ENCODE peak calls at places on chromosomes 4 and X, in four cellular contexts. F is sigmoid colon, D is neural progenitor cell, N is aorta. E is an unnamed sample. For H3K36me3, the result is how much of the 10 kb centered on the place peaks cover.

GRCh38 chr4:153154010-153154975 is 50.0 kb upstream of the TRIM2 start:
- DNase-seq in F (no peak), D (no peak), N (no peak), E (no peak)

GRCh38 chr4:79788884-79789283 is 284.1 kb downstream of the ANTXR2 start:
- DNase-seq in F (no peak), D (peak), N (no peak), E (no peak)

GRCh38 chr4:95381843-95382580 is 166.8 kb downstream of the UNC5C start:
- DNase-seq in F (no peak), D (no peak), N (no peak), E (no peak)

GRCh38 chr4:161926033-161926828 is 237.6 kb downstream of the FSTL5 start:
- DNase-seq in F (no peak), D (no peak), N (no peak), E (no peak)

GRCh38 chr4:70996014-70996353 is 2.5 kb downstream of the DCK start:
- DNase-seq in F (no peak), D (no peak), N (no peak), E (no peak)

GRCh38 chr4:186845137-186845842 is 121.6 kb upstream of the FAT1 start:
- DNase-seq in F (peak), D (no peak), N (peak), E (no peak)

GRCh38 chr4:113394730-113395530 is 345.5 kb downstream of the ANK2 start:
- DNase-seq in F (peak), D (peak), N (peak), E (peak)

GRCh38 chr4:179605196-179605595 is 2163.0 kb upstream of the AGA start:
- DNase-seq in F (no peak), D (no peak), N (no peak), E (no peak)

GRCh38 chr4:89486042-89486441 is 178.4 kb upstream of the GPRIN3 start:
- DNase-seq in F (no peak), D (no peak), N (no peak), E (no peak)

GRCh38 chrX:56786889-56787733 is 58.1 kb downstream of the NBDY start:
- DNase-seq in F (peak), D (no peak), N (no peak), E (no peak)

GRCh38 chr4:159283697-159284492 is 181.0 kb downstream of the RAPGEF2 start:
- DNase-seq in F (no peak), D (no peak), N (no peak), E (no peak)

GRCh38 chrX:101986571-101986970 is 54.7 kb upstream of the ZMAT1 start:
- DNase-seq in F (no peak), D (no peak), N (no peak), E (no peak)

GRCh38 chrX:102835504-102836146 is 101.4 kb upstream of the RAB40AL start:
- DNase-seq in F (no peak), D (peak), N (no peak), E (no peak)

GRCh38 chrX:153871451-153871850 is 14.5 kb downstream of the L1CAM start:
- DNase-seq in F (no peak), D (peak), N (no peak), E (no peak)

GRCh38 chrX:153905481-153906095 is 1.1 kb downstream of the AVPR2 start:
- DNase-seq in F (no peak), D (no peak), N (no peak), E (no peak)

GRCh38 chr4:94545296-94545695 is 93.6 kb downstream of the PDLIM5 start:
- DNase-seq in F (no peak), D (no peak), N (no peak), E (no peak)

GRCh38 chrX:81957900-81958545 is 756.1 kb downstream of the SH3BGRL start:
- DNase-seq in F (no peak), D (peak), N (no peak), E (no peak)

GRCh38 chrX:47169273-47169672 is 24.3 kb downstream of the RBM10 start:
- DNase-seq in F (no peak), D (no peak), N (peak), E (no peak)

GRCh38 chr4:73415807-73416238 is 11.7 kb downstream of the ALB start:
- DNase-seq in F (no peak), D (no peak), N (no peak), E (no peak)

GRCh38 chrX:35726176-35726575 is 72.0 kb upstream of the MAGEB16 start:
- DNase-seq in F (no peak), D (no peak), N (no peak), E (no peak)

DNA sequence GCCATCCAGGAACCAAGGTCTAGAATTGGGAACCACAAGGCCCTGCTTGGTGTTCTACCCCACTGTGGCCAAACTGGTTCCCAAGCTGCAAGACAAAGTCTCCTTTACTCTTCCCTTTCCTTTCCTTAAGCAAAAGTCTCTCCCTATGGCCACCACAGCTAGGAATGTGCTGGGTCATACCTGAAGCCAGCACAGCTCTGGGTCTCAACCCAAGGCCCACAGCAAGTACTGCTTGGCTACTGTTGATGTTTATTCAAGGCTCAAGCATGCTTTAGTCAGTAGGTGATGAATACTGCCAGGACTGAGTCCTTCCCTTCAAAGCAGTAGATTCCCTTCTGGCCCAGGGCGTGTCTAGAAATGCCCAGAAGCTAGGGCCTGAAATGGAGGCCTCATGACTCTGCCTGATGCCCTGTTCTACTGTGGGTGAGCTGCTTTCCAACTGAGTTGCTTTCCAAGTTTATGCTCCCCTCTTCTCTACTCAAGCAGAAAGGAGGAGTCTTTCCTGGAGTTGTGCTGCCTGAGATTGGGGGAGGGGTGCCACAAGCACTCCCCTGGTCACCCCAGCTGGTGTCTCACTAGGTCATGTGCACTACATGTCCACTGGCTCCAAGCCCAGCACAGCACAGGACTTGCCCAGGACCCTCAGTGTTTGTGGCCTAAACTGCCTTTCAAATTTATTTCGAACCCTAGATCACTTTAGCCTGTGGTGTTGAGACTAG is 44.9 kb downstream of the STAP1 start:
- DNase-seq in F (no peak), D (no peak), N (no peak), E (no peak)
- H3K36me3 ChIP-seq in F (under half), D (under half), N (under half), E (under half)

DNA sequence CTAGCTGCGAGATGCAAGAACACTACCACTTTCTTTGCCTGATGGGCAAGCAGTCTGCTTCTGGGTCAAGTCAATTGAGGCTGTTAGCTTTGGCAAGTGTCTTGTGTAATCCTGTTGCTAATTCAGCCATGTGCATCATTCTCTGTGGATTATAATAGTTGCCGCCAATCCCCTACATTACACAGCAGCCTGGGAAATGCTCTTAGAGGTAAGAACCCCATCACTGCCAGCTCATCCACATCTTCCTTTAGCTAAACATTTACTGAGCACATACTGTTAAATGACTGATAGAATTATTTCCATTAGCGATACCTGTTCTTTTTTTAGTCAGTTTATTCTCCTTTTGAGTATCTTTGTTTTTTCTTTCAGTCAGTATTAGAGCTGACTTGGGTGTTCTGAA is 116.2 kb downstream of the CBR4 start:
- DNase-seq in F (no peak), D (no peak), N (no peak), E (no peak)
- H3K36me3 ChIP-seq in F (half or more), D (under half), N (under half), E (under half)

DNA sequence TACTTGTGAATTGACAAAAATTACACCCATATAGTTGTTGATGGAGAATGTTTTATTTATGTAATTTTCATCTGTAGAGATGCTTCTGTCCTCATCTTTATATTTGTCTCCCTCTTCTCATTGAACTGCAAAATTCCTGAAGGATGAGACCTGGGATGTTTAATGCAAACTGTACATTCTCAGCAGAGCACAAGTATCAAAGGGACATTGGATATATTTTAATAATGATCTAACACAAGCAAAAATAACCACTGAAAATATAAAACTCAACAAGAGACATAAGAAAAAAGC is 28.6 kb downstream of the UGDH start:
- DNase-seq in F (no peak), D (no peak), N (no peak), E (no peak)
- H3K36me3 ChIP-seq in F (under half), D (under half), N (under half), E (under half)

DNA sequence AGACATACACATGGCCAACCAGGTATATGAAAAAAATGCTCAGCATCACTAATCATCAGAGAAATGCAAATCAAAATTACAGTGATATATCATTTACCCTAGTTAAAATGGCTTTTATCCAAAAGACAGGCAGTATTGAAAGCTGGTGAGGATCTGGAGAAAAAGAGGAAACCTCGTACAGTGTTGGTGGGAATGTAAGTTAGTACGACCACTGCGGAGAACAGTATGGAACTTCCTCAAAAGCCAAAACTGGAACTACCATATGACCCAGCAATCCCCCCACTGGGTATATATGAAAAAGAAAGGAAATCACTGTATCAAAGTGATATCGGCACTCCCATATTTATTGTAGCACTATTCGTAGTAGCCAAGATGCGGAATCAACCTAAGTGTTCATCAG is 23.4 kb downstream of the ABHD18 start:
- DNase-seq in F (no peak), D (no peak), N (no peak), E (no peak)
- H3K36me3 ChIP-seq in F (under half), D (under half), N (under half), E (under half)

DNA sequence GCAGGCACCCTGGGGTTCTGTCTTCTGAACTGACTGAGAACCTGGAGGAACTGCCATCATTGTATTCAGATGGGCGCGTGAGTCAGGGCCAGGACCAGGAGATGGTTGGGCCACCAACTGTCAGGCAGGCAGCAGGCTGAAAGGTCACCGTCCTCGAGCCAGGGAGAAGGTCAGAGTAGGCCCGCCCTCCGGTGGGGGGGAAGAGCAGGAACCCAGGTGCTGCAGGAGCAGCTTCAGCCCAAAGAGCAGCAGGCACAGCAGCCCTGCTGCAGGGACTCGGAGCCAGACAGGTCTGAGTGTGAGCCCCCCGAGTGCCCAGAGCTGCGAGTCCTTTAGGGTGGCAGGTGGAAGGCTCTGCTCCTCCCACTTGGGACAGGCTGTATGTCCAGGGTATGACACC is 26.4 kb downstream of the WFS1 start:
- DNase-seq in F (peak), D (no peak), N (no peak), E (no peak)
- H3K36me3 ChIP-seq in F (under half), D (under half), N (under half), E (under half)

DNA sequence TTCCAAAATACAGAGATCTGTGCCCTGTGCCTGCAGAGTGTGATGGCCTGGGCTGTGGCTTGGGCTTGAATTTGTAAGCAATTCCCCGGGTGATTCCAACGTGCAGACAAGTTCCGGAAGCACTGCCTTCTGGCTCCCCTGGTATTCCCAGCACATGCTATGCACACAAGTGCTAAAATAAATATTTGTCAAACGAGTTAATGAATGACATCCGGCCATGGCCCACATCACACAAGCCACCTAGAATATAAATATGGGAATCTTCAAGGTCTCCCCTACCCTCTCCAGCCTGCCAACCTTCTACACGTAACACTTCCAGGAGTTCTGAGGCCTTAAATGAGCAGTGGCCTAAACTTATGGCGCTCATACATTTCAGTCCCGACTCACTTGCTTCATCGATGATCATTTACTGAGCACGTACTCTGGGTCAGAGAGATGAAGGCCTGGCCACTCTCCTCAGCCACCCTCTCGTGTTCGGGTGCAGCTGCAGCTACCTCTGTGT is 21.3 kb downstream of the DCTD start:
- DNase-seq in F (no peak), D (no peak), N (no peak), E (no peak)
- H3K36me3 ChIP-seq in F (under half), D (under half), N (under half), E (half or more)

DNA sequence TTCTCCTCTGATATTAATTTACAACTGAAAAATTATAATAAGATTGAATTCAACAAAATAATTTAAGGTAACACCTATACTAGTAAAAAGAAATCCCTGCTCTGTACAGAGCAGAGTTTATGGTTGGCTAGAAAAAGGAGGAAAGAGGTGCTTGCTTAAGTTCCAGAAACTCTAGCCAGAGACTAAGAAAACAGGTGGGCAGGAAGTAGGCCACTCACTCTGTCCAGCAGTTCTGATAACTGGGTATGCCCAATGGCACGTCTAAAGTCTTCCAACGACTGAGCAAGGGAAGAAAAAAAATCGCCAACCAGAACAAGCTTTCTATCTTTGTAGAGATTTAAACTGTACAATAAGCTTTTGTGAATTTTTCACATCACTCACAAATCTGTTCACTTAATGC is 42.1 kb downstream of the TMEM165 start:
- DNase-seq in F (no peak), D (no peak), N (no peak), E (no peak)
- H3K36me3 ChIP-seq in F (under half), D (under half), N (under half), E (under half)

GRCh38 chr4:15638418-15638817 is 16.7 kb downstream of the FBXL5 start:
- DNase-seq in F (no peak), D (no peak), N (no peak), E (no peak)

GRCh38 chr4:15636818-15637217 is 18.3 kb downstream of the FBXL5 start:
- DNase-seq in F (no peak), D (no peak), N (no peak), E (no peak)
- H3K36me3 ChIP-seq in F (under half), D (under half), N (under half), E (under half)

GRCh38 chr4:3229964-3230363 is 19.0 kb upstream of the MSANTD1 start:
- DNase-seq in F (no peak), D (no peak), N (peak), E (no peak)

GRCh38 chr4:3231431-3231980 is 17.5 kb upstream of the MSANTD1 start:
- DNase-seq in F (no peak), D (no peak), N (no peak), E (no peak)

GRCh38 chr4:3228881-3229280 is 20.1 kb upstream of the MSANTD1 start:
- DNase-seq in F (no peak), D (no peak), N (peak), E (no peak)

GRCh38 chr4:3227878-3228675 is 20.9 kb upstream of the MSANTD1 start:
- DNase-seq in F (peak), D (no peak), N (peak), E (no peak)

DNA sequence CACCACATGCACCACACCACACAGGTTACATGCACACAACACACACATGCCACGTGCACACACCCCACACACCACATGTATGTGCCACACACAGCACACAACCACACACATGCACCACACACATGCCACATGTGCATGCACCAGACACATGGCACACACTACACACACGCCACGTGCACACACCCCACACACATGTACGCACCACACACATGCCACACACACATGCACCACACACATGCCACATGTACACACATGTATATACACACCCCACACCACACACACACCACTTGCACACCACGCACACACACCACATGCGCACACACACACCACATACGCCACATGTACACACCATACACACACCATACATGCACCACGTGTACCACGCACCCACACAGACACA is 19.6 kb upstream of the MSANTD1 start:
- DNase-seq in F (no peak), D (no peak), N (no peak), E (no peak)
- H3K36me3 ChIP-seq in F (under half), D (under half), N (under half), E (half or more)

GRCh38 chrX:7093305-7093704 is 54.2 kb upstream of the STS start:
- DNase-seq in F (no peak), D (no peak), N (no peak), E (no peak)
- H3K36me3 ChIP-seq in F (under half), D (under half), N (under half), E (under half)

E was measured in effector memory CD4-positive, alpha-beta T cell.